ENCODE peak calls at places on chromosomes 7 and 10, in seven cellular contexts. O is cardiac fibroblast; W is left ventricle myocardium inferior; J is lower lobe of right lung; A is foreskin keratinocyte; K is IMR-90; E is CD4-positive, alpha-beta T cell. P is an unnamed sample.

GRCh38 chr7:143280160-143280559 is 4.6 kb upstream of the TMEM139 start:
- DNase-seq in J (no peak), A (no peak), E (no peak), K (no peak), O (no peak), W (no peak), P (no peak)

GRCh38 chr10:95441547-95441923 is 119.6 kb downstream of the SORBS1 start:
- DNase-seq in K (no peak), O (no peak), E (no peak), W (no peak), A (no peak), J (no peak), P (no peak)

GRCh38 chr7:82291931-82292330 is 151.6 kb downstream of the CACNA2D1 start:
- DNase-seq in A (peak; percentile 6), J (no peak), W (no peak), E (no peak), O (no peak), K (no peak), P (no peak)

GRCh38 chr7:81482600-81483186 is 287.2 kb downstream of the HGF start:
- DNase-seq in O (peak; percentile 68), W (no peak), E (no peak), J (no peak), A (no peak), K (peak; percentile 65), P (no peak)

GRCh38 chr10:50510517-50511473 is 113.0 kb downstream of the SGMS1 start:
- DNase-seq in E (no peak), K (no peak), W (no peak), A (no peak), O (no peak), J (no peak), P (no peak)

GRCh38 chr10:77744249-77744648 is 106.6 kb upstream of the KCNMA1 start:
- DNase-seq in W (no peak), A (peak; percentile 66), E (no peak), O (no peak), K (no peak), J (no peak), P (no peak)

GRCh38 chr10:123948030-123948823 is 56.6 kb upstream of the CPXM2 start:
- DNase-seq in J (no peak), E (no peak), O (no peak), A (no peak), K (no peak), W (no peak), P (no peak)

GRCh38 chr7:137454169-137455166 is 110.9 kb upstream of the PTN start:
- DNase-seq in E (no peak), O (peak; percentile 98), J (no peak), W (no peak), K (peak; percentile 93), A (no peak), P (no peak)

GRCh38 chr7:110130669-110131068 is 960.3 kb upstream of the LRRN3 start:
- DNase-seq in A (no peak), E (no peak), J (no peak), O (no peak), W (no peak), K (peak; percentile 5), P (no peak)

GRCh38 chr7:2120841-2121830 is 111.6 kb downstream of the MAD1L1 start:
- DNase-seq in K (no peak), W (no peak), A (no peak), E (no peak), O (peak; percentile 39), J (no peak), P (no peak)

GRCh38 chr10:115417585-115418265 is 324.6 kb downstream of the ATRNL1 start:
- DNase-seq in K (peak; percentile 37), E (no peak), W (no peak), O (peak; percentile 58), J (no peak), A (peak; percentile 17), P (no peak)
- TF ChIP-seq CTCF in K (peak; percentile 55), E (no peak), W (no peak), O (peak; percentile 36), J (peak; percentile 40), A (peak; percentile 67), P (peak; percentile 97)

DNA sequence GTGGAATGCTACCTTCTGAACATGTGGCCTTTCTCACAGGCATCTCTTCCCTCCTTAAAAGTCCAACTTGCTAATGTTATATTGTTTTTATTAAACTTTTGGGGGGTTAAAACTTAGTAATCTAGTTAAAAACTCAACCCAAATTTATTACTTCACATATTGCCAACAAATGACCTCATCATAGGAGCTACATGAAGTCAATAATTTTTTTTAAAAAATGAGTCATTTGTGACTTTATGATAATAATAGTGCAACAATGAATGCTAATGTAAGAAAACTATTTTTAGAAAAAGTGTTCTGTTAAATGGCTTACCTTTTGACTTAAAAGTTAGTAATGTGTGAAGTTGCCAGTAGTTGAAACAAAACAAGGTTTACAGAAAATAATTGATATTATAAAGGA is 325.9 kb upstream of the FZD1 start:
- DNase-seq in W (no peak), O (no peak), K (peak; percentile 41), A (no peak), J (no peak), E (no peak), P (no peak)
- TF ChIP-seq CTCF in W (no peak), O (no peak), K (no peak), A (no peak), J (no peak), E (no peak), P (no peak)

GRCh38 chr10:60565492-60565891 is 175.8 kb upstream of the ANK3 start:
- DNase-seq in J (no peak), E (no peak), O (no peak), W (no peak), K (peak; percentile 8), A (no peak), P (no peak)
- TF ChIP-seq CTCF in J (no peak), E (no peak), O (no peak), W (no peak), K (no peak), A (no peak), P (no peak)

GRCh38 chr7:155371331-155371883 is 73.7 kb downstream of the INSIG1 start:
- DNase-seq in W (no peak), A (no peak), K (no peak), E (no peak), J (peak; percentile 32), O (no peak), P (no peak)

GRCh38 chr7:155373359-155374273 is 75.9 kb downstream of the INSIG1 start:
- DNase-seq in E (no peak), O (no peak), A (no peak), K (peak; percentile 4), J (no peak), W (no peak), P (no peak)

GRCh38 chr7:155371884-155372781 is 74.5 kb downstream of the INSIG1 start:
- DNase-seq in A (no peak), O (no peak), W (no peak), E (no peak), J (peak; percentile 49), K (no peak), P (no peak)

GRCh38 chr7:155374276-155375252 is 76.9 kb downstream of the INSIG1 start:
- DNase-seq in A (no peak), E (no peak), O (no peak), J (no peak), W (no peak), K (no peak), P (no peak)

DNA sequence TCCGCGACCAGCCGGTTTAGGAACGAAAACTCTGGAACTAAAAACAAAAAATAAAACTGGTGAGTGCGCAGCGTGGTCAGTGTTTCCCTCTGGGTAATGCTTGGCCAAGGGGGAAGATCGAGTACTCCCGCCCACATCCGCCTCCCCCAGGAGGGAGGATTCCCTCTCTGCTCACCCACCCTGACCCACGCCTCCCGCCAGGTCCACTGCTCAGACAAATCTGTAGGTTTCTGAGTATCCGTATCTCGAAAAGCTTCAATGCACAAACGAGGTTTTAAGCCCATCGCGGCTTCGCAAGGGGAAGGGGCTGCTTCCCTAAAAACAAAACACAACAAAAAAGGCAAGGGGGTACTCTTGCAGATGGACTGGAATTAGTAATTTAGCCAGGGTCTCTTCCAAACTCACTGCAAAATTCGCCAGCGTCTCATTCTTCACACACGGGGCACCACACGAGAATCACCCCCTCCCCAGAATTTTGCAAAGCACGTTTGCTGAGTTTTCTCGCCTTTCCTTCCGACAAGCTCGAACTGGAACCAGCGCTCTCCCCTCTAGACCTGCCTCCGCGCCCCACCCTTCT is 75.2 kb downstream of the INSIG1 start:
- DNase-seq in O (no peak), K (no peak), A (no peak), E (no peak), W (no peak), J (no peak), P (no peak)
- TF ChIP-seq CTCF in O (no peak), K (no peak), A (no peak), E (no peak), W (no peak), J (no peak), P (no peak)

DNA sequence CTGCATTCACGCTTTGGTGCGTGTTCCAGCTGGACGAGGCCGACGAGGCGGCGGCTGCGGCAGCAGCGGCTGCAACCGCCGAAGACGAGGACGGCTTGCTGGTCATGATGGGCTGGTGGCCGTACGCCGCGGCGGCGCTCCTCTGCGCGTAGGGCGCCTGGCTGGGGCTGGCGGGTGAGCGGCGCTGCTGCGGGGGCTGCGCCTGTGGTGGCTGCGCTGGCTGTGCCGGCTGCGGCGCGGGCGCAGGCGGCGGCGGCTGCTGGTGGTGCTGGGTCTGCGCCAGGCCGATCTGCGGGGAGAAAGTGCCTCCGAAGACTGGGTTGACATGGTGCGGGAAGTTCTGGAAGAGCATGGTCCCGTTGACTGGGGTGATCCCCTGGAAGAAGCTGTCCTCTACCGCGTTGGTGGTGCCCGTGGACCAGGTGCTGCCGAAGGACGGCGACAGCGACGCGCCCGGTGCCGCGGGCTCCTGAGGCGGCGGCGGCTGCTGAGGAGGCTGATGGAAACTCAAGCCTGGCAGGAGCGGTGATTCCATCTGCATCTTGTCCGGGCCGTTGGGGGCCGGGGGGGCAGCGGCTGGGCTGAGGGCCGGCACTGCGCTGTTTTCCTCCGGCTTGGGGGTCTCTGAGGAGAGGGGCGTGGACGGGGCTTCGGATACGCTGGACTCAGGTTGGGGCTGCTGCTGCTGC is 51.1 kb downstream of the CPEB3 start:
- DNase-seq in W (peak; percentile 46), J (peak; percentile 64), O (peak; percentile 40), K (peak; percentile 30), E (peak; percentile 34), A (no peak), P (no peak)
- TF ChIP-seq CTCF in W (no peak), J (no peak), O (no peak), K (no peak), E (no peak), A (no peak), P (no peak)

GRCh38 chr10:97771913-97772823 is at the start of gene SFRP5:
- DNase-seq in A (no peak), E (no peak), W (no peak), O (no peak), J (no peak), K (no peak), P (no peak)
- TF ChIP-seq CTCF in A (no peak), E (no peak), W (no peak), O (no peak), J (no peak), K (no peak), P (no peak)